ENCODE peak calls at places on chromosomes 13 and 19, in five cellular contexts. Z, X, M, G and E are unnamed samples.

GRCh38 chr13:60852886-60853285 is 455.9 kb downstream of the TDRD3 start:
- DNase-seq in Z (no peak), X (no peak), M (no peak), G (no peak), E (no peak)

GRCh38 chr19:22144394-22144793 is 52.4 kb downstream of the ZNF676 start:
- DNase-seq in Z (peak), X (no peak), M (no peak), G (no peak), E (no peak)

GRCh38 chr13:46751811-46752635 is 44.9 kb downstream of the ESD start:
- DNase-seq in Z (peak), X (no peak), M (no peak), G (no peak), E (no peak)

GRCh38 chr13:44431150-44431549 is 57.5 kb downstream of the SERP2 start:
- DNase-seq in Z (no peak), X (no peak), M (peak), G (peak), E (no peak)

GRCh38 chr19:53947624-53948023 is 15.1 kb upstream of the CACNG8 start:
- DNase-seq in Z (no peak), X (no peak), M (no peak), G (no peak), E (peak)

GRCh38 chr13:84570831-84571230 is 688.6 kb upstream of the SLITRK1 start:
- DNase-seq in Z (peak), X (no peak), M (no peak), G (no peak), E (no peak)

GRCh38 chr19:47158879-47159509 is 28.4 kb downstream of the SAE1 start:
- DNase-seq in Z (peak), X (no peak), M (no peak), G (no peak), E (no peak)

GRCh38 chr19:571127-571974 is 1.0 kb upstream of the BSG start:
- DNase-seq in Z (peak), X (no peak), M (peak), G (peak), E (no peak)

GRCh38 chr19:49553451-49554271 is 25.9 kb downstream of the RCN3 start:
- DNase-seq in Z (peak), X (no peak), M (peak), G (peak), E (peak)

GRCh38 chr19:50431343-50432220 is 1.1 kb upstream of the MYBPC2 start:
- DNase-seq in Z (peak), X (peak), M (peak), G (peak), E (peak)

GRCh38 chr13:109812375-109812774 is 26.0 kb upstream of the IRS2 start:
- DNase-seq in Z (no peak), X (no peak), M (no peak), G (no peak), E (no peak)

GRCh38 chr19:46081928-46082727 is 41.3 kb upstream of the IGFL4 start:
- DNase-seq in Z (peak), X (no peak), M (no peak), G (peak), E (peak)

GRCh38 chr13:50627111-50627510 is 216.4 kb downstream of the DLEU7 start:
- DNase-seq in Z (no peak), X (no peak), M (no peak), G (no peak), E (no peak)

GRCh38 chr19:53877361-53877766 is 4.6 kb upstream of the PRKCG start:
- DNase-seq in Z (no peak), X (no peak), M (no peak), G (no peak), E (no peak)

GRCh38 chr19:51272183-51272817 is 21.4 kb downstream of the SIGLECL1 start:
- DNase-seq in Z (no peak), X (no peak), M (no peak), G (no peak), E (no peak)

GRCh38 chr13:26538363-26539317 is 18.8 kb upstream of the WASF3 start:
- DNase-seq in Z (no peak), X (no peak), M (no peak), G (no peak), E (no peak)

GRCh38 chr13:39244561-39245230 is 206.4 kb downstream of the NHLRC3 start:
- DNase-seq in Z (no peak), X (no peak), M (no peak), G (no peak), E (no peak)

GRCh38 chr13:39602614-39603366 is at the start of gene LHFPL6:
- DNase-seq in Z (peak), X (peak), M (peak), G (peak), E (peak)

DNA sequence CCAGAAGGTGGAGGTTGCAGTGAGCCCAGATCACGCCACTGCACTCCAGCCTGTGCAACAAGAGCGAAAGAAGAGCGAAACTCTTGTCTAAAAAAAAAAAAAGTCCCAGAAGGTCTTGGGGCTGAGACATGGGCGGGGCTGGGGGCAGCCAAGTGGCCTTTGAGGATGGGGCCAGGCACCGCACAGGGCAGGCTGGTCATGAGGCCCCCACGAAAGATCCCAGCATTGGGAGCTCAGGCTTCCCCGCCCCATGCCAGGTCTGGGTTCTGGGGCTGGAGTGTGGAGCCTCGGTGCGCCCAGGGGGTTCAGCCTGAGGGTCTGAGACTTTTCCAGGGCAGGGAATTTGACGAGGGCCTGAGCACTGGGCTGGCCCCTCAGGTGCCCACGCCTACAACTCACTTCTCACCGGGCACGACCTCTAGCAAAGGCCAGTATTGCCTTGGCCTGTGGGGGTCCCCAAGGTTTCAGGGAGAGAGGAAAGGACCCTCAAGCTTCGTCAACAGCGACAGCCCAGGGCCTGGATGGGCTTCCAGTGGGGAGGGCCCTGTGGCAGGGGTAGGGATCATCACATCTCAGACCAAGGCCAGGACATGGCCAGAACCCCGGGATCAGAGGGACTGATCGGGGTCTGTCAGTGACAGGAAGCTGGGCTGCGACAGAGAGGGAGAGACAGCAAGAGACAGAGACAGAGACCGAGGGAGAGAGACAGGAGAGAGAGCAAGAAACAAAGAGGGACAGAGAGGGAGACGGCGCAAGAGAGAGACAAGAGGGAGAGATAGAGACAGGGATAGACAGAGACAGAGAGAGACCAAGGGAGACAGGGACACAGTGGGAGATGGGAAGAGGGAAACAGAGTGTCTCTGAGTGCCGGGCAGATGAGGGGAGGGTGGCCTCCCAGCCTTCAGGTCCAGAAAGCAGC is 7.5 kb upstream of the MEX3D start:
- DNase-seq in Z (no peak), X (no peak), M (no peak), G (no peak), E (no peak)
- TF ChIP-seq POLR2A in Z (no peak), X (no peak), M (no peak), G (no peak), E (no peak)

DNA sequence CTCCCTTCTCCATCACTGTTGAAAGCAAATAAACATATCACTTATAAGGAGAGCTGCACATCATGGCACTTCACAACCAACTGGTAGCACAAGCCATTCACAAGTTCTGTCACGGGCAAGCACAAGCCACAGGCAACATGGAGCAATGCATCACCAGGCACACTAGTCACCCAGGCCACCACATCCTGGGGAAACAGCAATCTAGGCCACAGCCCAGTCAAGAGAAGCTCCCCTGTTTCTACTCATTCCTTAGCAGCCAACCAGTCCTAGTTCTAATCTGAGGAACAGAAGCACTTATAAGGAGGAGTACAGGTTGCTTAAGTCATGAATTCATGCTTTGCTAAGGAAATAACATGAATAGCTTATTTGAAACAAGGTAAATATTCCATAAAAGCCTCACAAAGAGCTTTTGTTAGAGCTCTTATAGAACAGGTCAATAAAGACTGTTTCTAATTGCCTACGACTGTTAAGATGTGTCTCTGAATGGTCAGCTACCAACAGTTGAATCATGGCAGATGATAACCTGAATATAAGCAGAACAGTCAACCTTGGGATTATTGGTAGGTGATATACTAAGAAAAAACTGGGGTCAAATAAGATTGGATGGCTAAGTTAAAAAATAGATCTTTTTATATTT is 169.0 kb downstream of the TBC1D4 start:
- DNase-seq in Z (no peak), X (no peak), M (no peak), G (no peak), E (no peak)
- TF ChIP-seq POLR2A in Z (no peak), X (no peak), M (no peak), G (no peak), E (no peak)

GRCh38 chr19:48480476-48481190 is 11.5 kb downstream of the CYTH2 start:
- DNase-seq in Z (no peak), X (peak), M (peak), G (no peak), E (no peak)

GRCh38 chr19:48481191-48481500 is 12.0 kb downstream of the CYTH2 start:
- DNase-seq in Z (peak), X (no peak), M (no peak), G (no peak), E (no peak)

GRCh38 chr19:48480151-48480475 is 10.9 kb downstream of the CYTH2 start:
- DNase-seq in Z (no peak), X (peak), M (peak), G (peak), E (no peak)

GRCh38 chr19:48484247-48484893 is 15.2 kb downstream of the CYTH2 start:
- DNase-seq in Z (no peak), X (no peak), M (no peak), G (no peak), E (no peak)

DNA sequence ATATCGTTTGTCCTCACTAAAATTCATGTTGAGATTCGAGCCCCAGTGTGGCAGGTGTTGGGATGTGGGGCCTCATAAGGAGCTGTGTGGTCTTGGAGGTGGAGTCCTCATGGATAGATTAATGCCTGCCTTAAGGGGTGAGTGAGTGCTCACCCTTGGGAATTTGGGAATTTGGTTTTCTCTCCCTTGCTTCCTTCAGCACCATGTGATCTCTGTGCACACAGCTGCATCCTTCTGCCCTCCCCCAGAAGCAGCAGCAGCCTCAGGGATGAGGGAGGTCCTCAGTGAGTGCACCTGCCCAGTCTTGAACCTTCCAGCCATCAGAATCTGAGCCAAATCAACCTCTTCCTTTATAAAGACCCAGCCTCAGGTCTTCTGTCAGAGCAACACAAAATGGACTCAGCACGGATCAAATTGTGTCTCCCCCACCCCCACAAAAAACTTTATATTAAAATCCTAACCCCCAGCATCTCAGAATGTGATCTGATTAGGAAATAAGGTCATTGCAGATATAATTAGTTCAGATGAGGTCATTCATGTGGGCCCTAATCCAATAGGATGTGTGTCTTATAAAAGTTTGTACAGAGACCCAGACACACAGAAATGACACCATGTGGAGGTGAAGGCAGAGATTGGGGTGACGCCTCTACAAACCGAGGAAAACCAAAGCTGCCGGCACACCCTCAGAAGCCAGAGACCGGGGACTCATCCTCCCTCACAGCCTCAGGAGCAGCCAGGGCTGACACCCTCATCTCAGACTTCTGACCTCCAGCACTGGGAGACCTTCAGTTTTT is 12.9 kb downstream of the CYTH2 start:
- DNase-seq in Z (no peak), X (no peak), M (no peak), G (no peak), E (no peak)
- TF ChIP-seq POLR2A in Z (no peak), X (no peak), M (no peak), G (no peak), E (no peak)

DNA sequence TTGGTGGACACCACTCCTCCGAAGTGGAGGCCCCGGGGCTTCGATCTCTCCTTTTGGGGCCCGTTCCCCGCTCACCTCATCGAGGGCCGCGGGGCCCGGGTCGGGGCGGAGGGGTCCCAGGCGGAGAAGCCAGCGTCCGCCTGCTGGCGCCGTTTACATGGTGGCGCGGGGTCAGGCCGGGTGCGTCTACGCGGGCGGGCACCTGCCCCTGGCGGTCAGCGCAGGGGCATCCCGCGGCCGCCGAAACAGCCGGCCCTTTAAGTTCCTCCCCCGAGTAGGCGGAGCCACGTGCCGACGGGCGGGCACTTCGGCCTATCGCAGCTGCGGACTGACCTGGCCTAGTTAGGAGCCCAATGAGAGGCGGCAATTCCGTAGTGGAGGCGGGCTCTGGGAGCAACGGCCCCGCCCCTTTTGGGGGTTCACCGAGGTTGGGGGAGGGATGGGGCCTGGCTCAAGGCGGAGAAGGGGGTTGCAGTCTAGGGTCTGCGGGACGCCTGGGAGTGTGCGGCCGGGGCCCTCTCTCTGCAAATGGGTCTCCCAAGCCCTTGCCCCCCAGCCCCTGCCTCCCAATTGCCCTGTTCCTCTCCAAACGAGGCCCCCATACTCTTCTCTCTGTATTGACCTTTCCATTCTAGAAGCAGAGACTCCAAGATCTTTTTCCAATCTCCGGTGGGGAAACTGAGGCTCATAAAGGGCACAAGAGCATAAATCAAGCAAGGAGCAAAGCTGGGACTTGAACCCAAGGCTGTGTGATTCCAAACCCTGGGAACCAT is at the start of gene ABHD8:
- DNase-seq in Z (peak), X (peak), M (peak), G (peak), E (peak)
- TF ChIP-seq POLR2A in Z (no peak), X (no peak), M (no peak), G (peak), E (peak)

DNA sequence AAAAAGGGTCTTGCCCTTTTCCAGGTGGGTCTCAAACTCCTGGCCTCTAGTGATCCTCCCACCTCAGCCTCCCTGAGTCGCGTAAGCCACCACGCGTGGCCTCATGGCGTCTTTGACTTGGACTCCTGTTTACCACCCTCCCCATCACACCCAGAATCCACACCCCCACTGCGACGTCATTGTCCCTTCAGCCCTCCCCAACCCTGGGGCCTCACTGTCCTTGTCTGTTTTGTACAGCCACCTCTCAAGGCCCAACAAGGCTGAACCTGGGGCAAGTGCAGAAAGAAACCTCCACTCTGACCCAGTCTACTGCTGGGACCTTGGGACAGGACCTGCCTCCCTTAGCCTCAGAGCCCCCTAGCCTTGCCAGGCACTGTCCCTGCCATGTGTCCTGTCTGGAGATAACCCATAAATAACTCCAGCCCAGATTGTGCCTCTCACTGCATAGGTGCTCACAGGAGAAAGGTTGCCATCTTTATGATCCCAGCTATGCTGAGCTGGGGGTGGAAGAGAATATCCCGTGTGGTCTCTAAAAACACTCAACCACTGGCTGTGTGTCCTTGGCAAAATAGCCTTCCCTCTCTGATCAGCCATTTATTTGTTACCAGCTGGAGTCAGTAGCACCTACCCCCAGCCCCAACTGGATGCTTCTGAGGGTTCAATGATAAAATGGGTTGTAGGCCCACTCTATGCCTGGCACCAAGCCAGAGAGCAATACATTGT is 1.8 kb upstream of the IFI30 start:
- DNase-seq in Z (no peak), X (no peak), M (no peak), G (no peak), E (no peak)
- TF ChIP-seq POLR2A in Z (no peak), X (no peak), M (no peak), G (no peak), E (no peak)

GRCh38 chr19:12796146-12797071 is 5.1 kb downstream of the JUNB start:
- DNase-seq in Z (peak), X (peak), M (peak), G (peak), E (no peak)
- TF ChIP-seq POLR2A in Z (peak), X (no peak), M (peak), G (peak), E (no peak)

GRCh38 chr13:97101912-97102311 is 107.6 kb upstream of the OXGR1 start:
- DNase-seq in Z (no peak), X (no peak), M (no peak), G (no peak), E (no peak)
- TF ChIP-seq POLR2A in Z (no peak), X (no peak), M (no peak), G (no peak), E (no peak)

DNA sequence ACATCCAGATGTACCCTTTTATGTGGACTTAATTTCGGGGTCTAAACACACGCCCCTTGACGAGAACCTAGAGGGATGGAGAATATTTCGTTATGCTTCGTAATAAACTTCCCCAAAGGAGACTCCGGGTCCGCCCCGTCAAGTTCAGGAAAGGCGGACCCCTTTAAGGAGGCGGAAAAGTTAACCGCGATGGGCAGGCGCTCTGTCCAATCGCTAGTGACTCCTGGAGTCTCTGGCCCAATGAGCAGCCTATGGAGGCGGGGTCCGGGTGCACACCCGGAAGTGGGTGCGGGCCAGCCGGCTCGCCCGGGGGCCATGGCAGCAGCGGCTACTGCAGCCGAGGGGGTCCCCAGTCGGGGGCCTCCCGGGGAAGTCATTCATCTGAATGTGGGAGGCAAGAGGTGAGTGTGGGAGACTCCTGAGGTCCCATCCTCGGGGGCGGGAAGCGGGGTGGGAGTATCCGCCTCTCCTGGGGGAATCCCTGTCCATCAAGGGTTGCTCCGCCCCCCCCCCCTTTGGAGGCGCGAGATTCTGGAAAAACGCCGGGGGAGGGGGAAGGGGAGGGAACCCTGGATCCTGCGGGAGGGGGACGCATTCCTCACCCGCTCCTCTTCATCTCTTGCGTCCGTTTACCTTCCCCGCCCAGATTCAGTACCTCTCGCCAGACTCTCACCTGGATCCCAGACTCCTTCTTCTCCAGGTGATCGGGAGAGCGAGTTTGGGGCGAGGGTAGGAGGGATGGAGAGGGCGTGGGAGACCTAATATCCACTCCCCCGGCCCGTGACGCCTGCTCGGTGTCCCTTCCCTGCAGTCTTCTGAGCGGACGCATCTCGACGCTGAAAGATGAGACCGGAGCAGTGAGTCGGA is at the start of gene SHKBP1:
- DNase-seq in Z (peak), X (peak), M (peak), G (peak), E (peak)
- TF ChIP-seq POLR2A in Z (peak), X (no peak), M (peak), G (peak), E (no peak)